ENCODE peak calls at places on chromosome 15, in seven cellular contexts. One of them, this sample, is unnamed.

GRCh38 chr15:90174140-90174891 is 26.8 kb upstream of the SEMA4B start:
- DNase-seq in GM18507: no peak
- DNase-seq in GM13977: no peak
- DNase-seq in stimulated activated CD4-positive, alpha-beta T cell treated with anti-CD3 and anti-CD28 coated beads, Interleukin-12 subunit alpha, Interleukin-12 subunit beta, amount 100 ng/mL, for 4 hours: no peak
- DNase-seq in brain pericyte: peak
- DNase-seq in astrocyte of the spinal cord: peak
- DNase-seq in stimulated activated CD8-positive, alpha-beta memory T cell treated with anti-CD3 and anti-CD28 coated beads, Interleukin-12 subunit alpha, Interleukin-12 subunit beta, amount 100 ng/mL, for 1 hour: no peak
- DNase-seq in this sample: no peak

GRCh38 chr15:50945725-50946124 is 37.2 kb downstream of the AP4E1 start:
- DNase-seq in GM18507: no peak
- DNase-seq in GM13977: no peak
- DNase-seq in stimulated activated CD4-positive, alpha-beta T cell treated with anti-CD3 and anti-CD28 coated beads, Interleukin-12 subunit alpha, Interleukin-12 subunit beta, amount 100 ng/mL, for 4 hours: no peak
- DNase-seq in brain pericyte: no peak
- DNase-seq in astrocyte of the spinal cord: peak
- DNase-seq in stimulated activated CD8-positive, alpha-beta memory T cell treated with anti-CD3 and anti-CD28 coated beads, Interleukin-12 subunit alpha, Interleukin-12 subunit beta, amount 100 ng/mL, for 1 hour: no peak
- DNase-seq in this sample: no peak

GRCh38 chr15:46344115-46344749 is 709.4 kb downstream of the SQOR start:
- DNase-seq in GM18507: no peak
- DNase-seq in GM13977: no peak
- DNase-seq in stimulated activated CD4-positive, alpha-beta T cell treated with anti-CD3 and anti-CD28 coated beads, Interleukin-12 subunit alpha, Interleukin-12 subunit beta, amount 100 ng/mL, for 4 hours: no peak
- DNase-seq in brain pericyte: no peak
- DNase-seq in astrocyte of the spinal cord: no peak
- DNase-seq in stimulated activated CD8-positive, alpha-beta memory T cell treated with anti-CD3 and anti-CD28 coated beads, Interleukin-12 subunit alpha, Interleukin-12 subunit beta, amount 100 ng/mL, for 1 hour: no peak
- DNase-seq in this sample: no peak

GRCh38 chr15:55530861-55531313 is 22.9 kb upstream of the DNAAF4 start:
- DNase-seq in GM18507: no peak
- DNase-seq in GM13977: no peak
- DNase-seq in stimulated activated CD4-positive, alpha-beta T cell treated with anti-CD3 and anti-CD28 coated beads, Interleukin-12 subunit alpha, Interleukin-12 subunit beta, amount 100 ng/mL, for 4 hours: no peak
- DNase-seq in brain pericyte: no peak
- DNase-seq in astrocyte of the spinal cord: peak
- DNase-seq in stimulated activated CD8-positive, alpha-beta memory T cell treated with anti-CD3 and anti-CD28 coated beads, Interleukin-12 subunit alpha, Interleukin-12 subunit beta, amount 100 ng/mL, for 1 hour: no peak
- DNase-seq in this sample: no peak

GRCh38 chr15:72472907-72473669 is 1.0 kb upstream of the ARIH1 start:
- DNase-seq in GM18507: no peak
- DNase-seq in GM13977: no peak
- DNase-seq in stimulated activated CD4-positive, alpha-beta T cell treated with anti-CD3 and anti-CD28 coated beads, Interleukin-12 subunit alpha, Interleukin-12 subunit beta, amount 100 ng/mL, for 4 hours: no peak
- DNase-seq in brain pericyte: no peak
- DNase-seq in astrocyte of the spinal cord: peak
- DNase-seq in stimulated activated CD8-positive, alpha-beta memory T cell treated with anti-CD3 and anti-CD28 coated beads, Interleukin-12 subunit alpha, Interleukin-12 subunit beta, amount 100 ng/mL, for 1 hour: no peak
- DNase-seq in this sample: peak

GRCh38 chr15:48001393-48002059 is 119.3 kb upstream of the SLC24A5 start:
- DNase-seq in GM18507: peak
- DNase-seq in GM13977: peak
- DNase-seq in stimulated activated CD4-positive, alpha-beta T cell treated with anti-CD3 and anti-CD28 coated beads, Interleukin-12 subunit alpha, Interleukin-12 subunit beta, amount 100 ng/mL, for 4 hours: no peak
- DNase-seq in brain pericyte: no peak
- DNase-seq in astrocyte of the spinal cord: no peak
- DNase-seq in stimulated activated CD8-positive, alpha-beta memory T cell treated with anti-CD3 and anti-CD28 coated beads, Interleukin-12 subunit alpha, Interleukin-12 subunit beta, amount 100 ng/mL, for 1 hour: no peak
- DNase-seq in this sample: peak

GRCh38 chr15:70096215-70096974 is 1.3 kb downstream of the TLE3 start:
- DNase-seq in GM18507: no peak
- DNase-seq in GM13977: peak
- DNase-seq in stimulated activated CD4-positive, alpha-beta T cell treated with anti-CD3 and anti-CD28 coated beads, Interleukin-12 subunit alpha, Interleukin-12 subunit beta, amount 100 ng/mL, for 4 hours: peak
- DNase-seq in brain pericyte: no peak
- DNase-seq in astrocyte of the spinal cord: peak
- DNase-seq in stimulated activated CD8-positive, alpha-beta memory T cell treated with anti-CD3 and anti-CD28 coated beads, Interleukin-12 subunit alpha, Interleukin-12 subunit beta, amount 100 ng/mL, for 1 hour: no peak
- DNase-seq in this sample: peak

GRCh38 chr15:84034831-84035753 is 200.5 kb upstream of the GOLGA6L4 start:
- DNase-seq in GM18507: no peak
- DNase-seq in GM13977: peak
- DNase-seq in stimulated activated CD4-positive, alpha-beta T cell treated with anti-CD3 and anti-CD28 coated beads, Interleukin-12 subunit alpha, Interleukin-12 subunit beta, amount 100 ng/mL, for 4 hours: no peak
- DNase-seq in brain pericyte: no peak
- DNase-seq in astrocyte of the spinal cord: peak
- DNase-seq in stimulated activated CD8-positive, alpha-beta memory T cell treated with anti-CD3 and anti-CD28 coated beads, Interleukin-12 subunit alpha, Interleukin-12 subunit beta, amount 100 ng/mL, for 1 hour: no peak
- DNase-seq in this sample: peak

GRCh38 chr15:91917991-91918390 is 64.5 kb downstream of the SLCO3A1 start:
- DNase-seq in GM18507: no peak
- DNase-seq in GM13977: no peak
- DNase-seq in stimulated activated CD4-positive, alpha-beta T cell treated with anti-CD3 and anti-CD28 coated beads, Interleukin-12 subunit alpha, Interleukin-12 subunit beta, amount 100 ng/mL, for 4 hours: no peak
- DNase-seq in brain pericyte: no peak
- DNase-seq in astrocyte of the spinal cord: no peak
- DNase-seq in stimulated activated CD8-positive, alpha-beta memory T cell treated with anti-CD3 and anti-CD28 coated beads, Interleukin-12 subunit alpha, Interleukin-12 subunit beta, amount 100 ng/mL, for 1 hour: no peak
- DNase-seq in this sample: no peak

GRCh38 chr15:64731012-64731806 is 44.2 kb downstream of the RBPMS2 start:
- DNase-seq in GM18507: peak
- DNase-seq in GM13977: peak
- DNase-seq in stimulated activated CD4-positive, alpha-beta T cell treated with anti-CD3 and anti-CD28 coated beads, Interleukin-12 subunit alpha, Interleukin-12 subunit beta, amount 100 ng/mL, for 4 hours: peak
- DNase-seq in brain pericyte: no peak
- DNase-seq in astrocyte of the spinal cord: peak
- DNase-seq in stimulated activated CD8-positive, alpha-beta memory T cell treated with anti-CD3 and anti-CD28 coated beads, Interleukin-12 subunit alpha, Interleukin-12 subunit beta, amount 100 ng/mL, for 1 hour: peak
- DNase-seq in this sample: peak

GRCh38 chr15:87712211-87712610 is 544.3 kb downstream of the NTRK3 start:
- DNase-seq in GM18507: no peak
- DNase-seq in GM13977: no peak
- DNase-seq in stimulated activated CD4-positive, alpha-beta T cell treated with anti-CD3 and anti-CD28 coated beads, Interleukin-12 subunit alpha, Interleukin-12 subunit beta, amount 100 ng/mL, for 4 hours: no peak
- DNase-seq in brain pericyte: no peak
- DNase-seq in astrocyte of the spinal cord: no peak
- DNase-seq in stimulated activated CD8-positive, alpha-beta memory T cell treated with anti-CD3 and anti-CD28 coated beads, Interleukin-12 subunit alpha, Interleukin-12 subunit beta, amount 100 ng/mL, for 1 hour: no peak
- DNase-seq in this sample: no peak